ENCODE peak calls at places on chromosomes 1 and 21, in four cellular contexts. One of them, this sample, is unnamed.

GRCh38 chr1:68758666-68759209 is 261.9 kb upstream of the DEPDC1 start:
- DNase-seq in HepG2: no peak
- DNase-seq in K562: no peak
- DNase-seq in GM12878: no peak
- DNase-seq in this sample: no peak

GRCh38 chr1:228141871-228142615 is 2.0 kb downstream of the GUK1 start:
- DNase-seq in HepG2: no peak
- DNase-seq in K562: no peak
- DNase-seq in GM12878: no peak
- DNase-seq in this sample: no peak

GRCh38 chr1:202012544-202013478 is 2.4 kb downstream of the ELF3 start:
- DNase-seq in HepG2: no peak
- DNase-seq in K562: no peak
- DNase-seq in GM12878: no peak
- DNase-seq in this sample: no peak

GRCh38 chr21:46253610-46254124 is 25.1 kb upstream of the LSS start:
- DNase-seq in HepG2: no peak
- DNase-seq in K562: peak
- DNase-seq in GM12878: peak
- DNase-seq in this sample: no peak

GRCh38 chr1:168766568-168766967 is 37.6 kb upstream of the DPT start:
- DNase-seq in HepG2: peak
- DNase-seq in K562: no peak
- DNase-seq in GM12878: no peak
- DNase-seq in this sample: no peak

GRCh38 chr1:152924191-152924590 is 15.8 kb downstream of the IVL start:
- DNase-seq in HepG2: no peak
- DNase-seq in K562: no peak
- DNase-seq in GM12878: no peak
- DNase-seq in this sample: no peak

GRCh38 chr1:149942207-149942606 is 5.5 kb upstream of the MTMR11 start:
- DNase-seq in HepG2: peak
- DNase-seq in K562: peak
- DNase-seq in GM12878: no peak
- DNase-seq in this sample: peak

GRCh38 chr1:109625176-109625575 is 5.5 kb downstream of the AMPD2 start:
- DNase-seq in HepG2: no peak
- DNase-seq in K562: no peak
- DNase-seq in GM12878: no peak
- DNase-seq in this sample: no peak

GRCh38 chr1:157723157-157723556 is 22.6 kb upstream of the FCRL3 start:
- DNase-seq in HepG2: no peak
- DNase-seq in K562: no peak
- DNase-seq in GM12878: no peak
- DNase-seq in this sample: no peak

GRCh38 chr1:165481820-165482532 is 37.0 kb upstream of the RXRG start:
- DNase-seq in HepG2: no peak
- DNase-seq in K562: no peak
- DNase-seq in GM12878: no peak
- DNase-seq in this sample: no peak

GRCh38 chr1:194829492-194829891 is 1643.1 kb upstream of the B3GALT2 start:
- DNase-seq in HepG2: no peak
- DNase-seq in K562: no peak
- DNase-seq in GM12878: no peak
- DNase-seq in this sample: no peak

GRCh38 chr1:204146965-204147364 is 4.9 kb downstream of the ETNK2 start:
- DNase-seq in HepG2: no peak
- DNase-seq in K562: no peak
- DNase-seq in GM12878: no peak
- DNase-seq in this sample: no peak

GRCh38 chr1:89518116-89518780 is 6.4 kb upstream of the LRRC8B start:
- DNase-seq in HepG2: no peak
- DNase-seq in K562: no peak
- DNase-seq in GM12878: no peak
- DNase-seq in this sample: no peak

GRCh38 chr1:33914531-33914930 is 50.7 kb downstream of the HMGB4 start:
- DNase-seq in HepG2: no peak
- DNase-seq in K562: no peak
- DNase-seq in GM12878: no peak
- DNase-seq in this sample: no peak

GRCh38 chr1:212537610-212538009 is 71.0 kb upstream of the ATF3 start:
- DNase-seq in HepG2: no peak
- DNase-seq in K562: no peak
- DNase-seq in GM12878: no peak
- DNase-seq in this sample: no peak

GRCh38 chr1:100304921-100305320 is 38.9 kb downstream of the RTCA start:
- DNase-seq in HepG2: no peak
- DNase-seq in K562: no peak
- DNase-seq in GM12878: no peak
- DNase-seq in this sample: no peak

GRCh38 chr1:951364-951763 is 7.7 kb downstream of the NOC2L start:
- DNase-seq in HepG2: no peak
- DNase-seq in K562: no peak
- DNase-seq in GM12878: no peak
- DNase-seq in this sample: no peak

GRCh38 chr1:35220976-35221375 is 28.0 kb upstream of the SFPQ start:
- DNase-seq in HepG2: peak
- DNase-seq in K562: peak
- DNase-seq in GM12878: no peak
- DNase-seq in this sample: peak

GRCh38 chr1:22635436-22635835 is 992 bp upstream of the C1QA start:
- DNase-seq in HepG2: no peak
- DNase-seq in K562: no peak
- DNase-seq in GM12878: no peak
- DNase-seq in this sample: no peak

GRCh38 chr1:159675046-159675445 is 39.3 kb downstream of the CRP start:
- DNase-seq in HepG2: no peak
- DNase-seq in K562: no peak
- DNase-seq in GM12878: no peak
- DNase-seq in this sample: no peak

GRCh38 chr1:94642617-94643315 is 101.2 kb upstream of the F3 start:
- DNase-seq in HepG2: no peak
- DNase-seq in K562: no peak
- DNase-seq in GM12878: no peak
- DNase-seq in this sample: no peak

DNA sequence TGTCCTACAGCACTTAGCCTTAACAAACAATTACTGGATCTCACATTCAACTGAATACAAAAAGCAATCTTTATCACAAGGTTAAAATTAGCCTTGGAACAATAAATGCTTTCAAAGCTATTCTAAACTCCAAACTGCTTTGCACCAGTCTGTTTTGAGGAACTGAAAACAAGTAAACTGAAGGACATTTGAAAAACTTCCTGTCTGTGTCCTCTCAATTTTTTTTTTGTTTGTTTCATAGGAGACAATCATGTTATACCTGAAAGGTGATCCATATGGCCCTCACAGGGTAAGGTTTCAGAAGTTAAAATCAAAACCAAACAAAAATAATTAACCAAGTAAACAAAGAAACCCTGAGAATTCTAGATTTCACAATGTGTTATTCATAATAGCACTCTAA is 459.1 kb downstream of the DPYD start:
- DNase-seq in HepG2: no peak
- DNase-seq in K562: no peak
- DNase-seq in GM12878: peak
- DNase-seq in this sample: no peak
- TF ChIP-seq TARDBP in HepG2: no peak
- TF ChIP-seq TARDBP in K562: no peak
- TF ChIP-seq TARDBP in GM12878: no peak
- TF ChIP-seq TARDBP in this sample: no peak

GRCh38 chr1:103514920-103515503 is 10.5 kb upstream of the RNPC3 start:
- DNase-seq in HepG2: peak
- DNase-seq in K562: peak
- DNase-seq in GM12878: peak
- DNase-seq in this sample: peak
- TF ChIP-seq TARDBP in HepG2: no peak
- TF ChIP-seq TARDBP in K562: no peak
- TF ChIP-seq TARDBP in GM12878: no peak
- TF ChIP-seq TARDBP in this sample: no peak

GRCh38 chr1:38990401-38990745 is 703 bp upstream of the AKIRIN1 start:
- DNase-seq in HepG2: no peak
- DNase-seq in K562: no peak
- DNase-seq in GM12878: no peak
- DNase-seq in this sample: no peak

GRCh38 chr1:38991638-38992449 is 768 bp downstream of the AKIRIN1 start:
- DNase-seq in HepG2: no peak
- DNase-seq in K562: no peak
- DNase-seq in GM12878: no peak
- DNase-seq in this sample: peak

GRCh38 chr1:38994196-38994595 is 3.1 kb downstream of the AKIRIN1 start:
- DNase-seq in HepG2: no peak
- DNase-seq in K562: no peak
- DNase-seq in GM12878: no peak
- DNase-seq in this sample: no peak

GRCh38 chr1:38990746-38991637 is at the start of gene AKIRIN1:
- DNase-seq in HepG2: peak
- DNase-seq in K562: peak
- DNase-seq in GM12878: peak
- DNase-seq in this sample: peak

DNA sequence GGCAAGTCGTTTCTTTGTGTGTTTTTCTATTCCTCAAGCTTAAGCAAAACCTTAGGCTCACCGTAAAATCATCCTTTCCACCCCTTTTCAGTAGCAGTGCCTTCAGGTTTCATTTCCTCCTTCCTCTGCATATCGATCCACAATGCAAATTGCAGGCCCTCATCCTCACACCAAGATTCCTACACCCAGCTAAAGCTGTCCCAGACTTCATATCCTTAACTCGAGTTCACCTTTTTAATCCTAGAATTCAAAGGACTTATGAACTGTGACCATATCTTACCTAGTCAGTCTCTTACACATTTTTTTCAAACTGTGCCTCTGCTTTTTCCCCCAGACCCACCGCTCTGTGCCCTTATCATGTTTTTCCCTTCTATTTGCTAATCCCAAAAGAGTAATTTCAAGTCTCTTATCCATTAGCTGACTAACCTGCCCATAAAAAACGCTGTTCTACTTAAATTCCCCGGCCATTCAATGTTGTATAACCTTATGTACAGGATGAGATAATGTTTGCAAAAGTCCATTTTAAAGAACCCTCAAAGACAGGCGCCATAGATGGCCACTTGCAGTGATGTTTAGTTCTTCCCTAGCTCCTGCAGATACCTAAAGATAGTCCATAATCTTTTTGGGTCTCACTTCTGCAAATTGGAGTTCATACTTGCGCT is 1.5 kb downstream of the AKIRIN1 start:
- DNase-seq in HepG2: peak
- DNase-seq in K562: no peak
- DNase-seq in GM12878: peak
- DNase-seq in this sample: no peak
- TF ChIP-seq TARDBP in HepG2: no peak
- TF ChIP-seq TARDBP in K562: no peak
- TF ChIP-seq TARDBP in GM12878: no peak
- TF ChIP-seq TARDBP in this sample: no peak

GRCh38 chr1:186492531-186493291 is 31.8 kb upstream of the PDC start:
- DNase-seq in HepG2: no peak
- DNase-seq in K562: no peak
- DNase-seq in GM12878: no peak
- DNase-seq in this sample: no peak
- TF ChIP-seq TARDBP in HepG2: no peak
- TF ChIP-seq TARDBP in K562: no peak
- TF ChIP-seq TARDBP in GM12878: no peak
- TF ChIP-seq TARDBP in this sample: no peak

DNA sequence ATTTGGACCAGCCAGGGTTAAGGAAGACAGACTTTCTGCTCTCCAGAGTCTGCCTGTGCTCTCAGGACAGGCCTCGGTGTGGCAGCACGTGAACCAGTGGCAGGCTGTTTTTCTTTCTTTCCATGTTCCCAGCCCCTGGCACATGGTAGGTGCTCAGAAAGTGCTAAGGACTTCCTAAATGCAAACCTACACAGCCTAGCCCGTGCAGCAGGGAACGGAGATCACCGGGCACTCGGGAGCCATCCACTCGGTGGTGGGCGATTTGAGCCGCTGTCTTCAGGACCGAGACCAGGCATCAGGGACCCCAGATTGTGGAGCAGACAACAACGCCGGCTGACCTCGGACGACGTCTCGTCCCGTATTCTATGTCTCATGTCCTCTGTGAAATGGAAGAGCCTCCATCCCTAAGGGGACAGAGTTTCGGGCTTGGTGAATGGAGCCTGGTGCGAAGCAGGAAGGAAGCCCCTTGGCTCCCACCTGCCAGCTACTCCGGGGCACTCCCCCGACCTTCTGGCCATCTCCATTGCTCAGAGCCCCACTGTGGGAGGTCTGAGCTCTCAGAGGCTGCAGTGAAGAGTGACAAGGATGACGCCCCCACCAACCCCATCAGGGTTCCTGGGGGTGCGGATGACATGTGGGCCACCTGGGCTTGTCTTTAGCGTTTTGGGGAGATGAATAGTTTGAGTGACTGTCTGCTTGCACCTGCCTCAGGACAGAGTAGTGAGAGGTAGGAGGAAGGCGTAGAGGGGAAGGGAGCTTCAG is 43.0 kb upstream of the LBR start:
- DNase-seq in HepG2: no peak
- DNase-seq in K562: no peak
- DNase-seq in GM12878: no peak
- DNase-seq in this sample: no peak
- TF ChIP-seq TARDBP in HepG2: no peak
- TF ChIP-seq TARDBP in K562: no peak
- TF ChIP-seq TARDBP in GM12878: no peak
- TF ChIP-seq TARDBP in this sample: no peak